ENCODE peak calls at places on chromosomes 7 and 10, in five cellular contexts. X is kidney, M is uterus, P is AG09309, O is cardiac muscle cell. D is an unnamed sample.

GRCh38 chr7:70835658-70836057 is 296.3 kb upstream of the GALNT17 start:
- DNase-seq in X (no peak), P (no peak), M (no peak), O (no peak), D (no peak)

GRCh38 chr10:79314761-79315601 is 32.3 kb upstream of the PPIF start:
- DNase-seq in M (peak; percentile 20), X (no peak), O (no peak), P (no peak), D (no peak)

GRCh38 chr10:625335-625699 is 64.2 kb downstream of the DIP2C start:
- DNase-seq in X (peak; percentile 88), M (no peak), O (peak; percentile 15), P (no peak), D (no peak)

GRCh38 chr7:76317782-76318487 is 15.5 kb downstream of the HSPB1 start:
- DNase-seq in P (peak; percentile 83), O (peak; percentile 98), M (peak; percentile 97), X (peak; percentile 99), D (peak; percentile 97)

GRCh38 chr7:120170849-120171248 is 102.1 kb upstream of the KCND2 start:
- DNase-seq in O (no peak), X (no peak), P (no peak), M (peak; percentile 28), D (peak; percentile 40)

GRCh38 chr10:103612462-103613365 is 119.2 kb downstream of the NEURL1 start:
- DNase-seq in P (peak; percentile 35), O (no peak), M (no peak), X (no peak), D (peak; percentile 81)

GRCh38 chr10:29784175-29784773 is 149.5 kb upstream of the SVIL start:
- DNase-seq in M (peak; percentile 84), X (peak; percentile 73), P (peak; percentile 97), O (no peak), D (peak; percentile 99)

GRCh38 chr10:84681781-84682180 is 353.4 kb downstream of the CCSER2 start:
- DNase-seq in M (no peak), O (no peak), P (no peak), X (no peak), D (no peak)

GRCh38 chr10:75038335-75038734 is 73.1 kb upstream of the SAMD8 start:
- DNase-seq in M (peak; percentile 71), X (no peak), O (peak; percentile 29), P (no peak), D (peak; percentile 56)

GRCh38 chr7:11911900-11912299 is 79.9 kb upstream of the THSD7A start:
- DNase-seq in X (no peak), O (no peak), P (no peak), M (no peak), D (no peak)

GRCh38 chr7:139727151-139727705 is 50.6 kb downstream of the HIPK2 start:
- DNase-seq in M (peak; percentile 20), P (peak; percentile 18), X (no peak), O (no peak), D (peak; percentile 64)

GRCh38 chr7:116340201-116340847 is 130.0 kb downstream of the TES start:
- DNase-seq in X (no peak), O (no peak), M (no peak), P (no peak), D (peak; percentile 37)

GRCh38 chr10:87819274-87819585 is 1.2 kb upstream of the ATAD1 start:
- DNase-seq in P (no peak), M (no peak), X (no peak), O (no peak), D (no peak)

GRCh38 chr7:23654508-23654907 is 25.5 kb upstream of the FAM221A start:
- DNase-seq in O (no peak), P (no peak), M (no peak), X (no peak), D (peak; percentile 23)
- TF ChIP-seq CTCF in O (peak; percentile 48), P (peak; percentile 42), M (no peak), X (peak; percentile 18), D (peak; percentile 41)

GRCh38 chr7:101669307-101669706 is 40.2 kb upstream of the MYL10 start:
- DNase-seq in P (no peak), M (no peak), O (no peak), X (no peak), D (no peak)

GRCh38 chr7:101673951-101674350 is 44.9 kb upstream of the MYL10 start:
- DNase-seq in X (no peak), O (no peak), M (no peak), P (no peak), D (no peak)

GRCh38 chr7:101673315-101673714 is 44.2 kb upstream of the MYL10 start:
- DNase-seq in X (no peak), P (no peak), O (no peak), M (no peak), D (no peak)

GRCh38 chr7:101674439-101674838 is 45.3 kb upstream of the MYL10 start:
- DNase-seq in X (no peak), P (no peak), O (no peak), M (no peak), D (no peak)

GRCh38 chr7:101671783-101672356 is 42.8 kb upstream of the MYL10 start:
- DNase-seq in X (no peak), O (no peak), P (no peak), M (no peak), D (peak; percentile 64)
- H3K4me3 ChIP-seq in X (no peak overlapping the region), O (no peak overlapping the region), P (no peak overlapping the region), M (no peak overlapping the region), D (no peak overlapping the region)

DNA sequence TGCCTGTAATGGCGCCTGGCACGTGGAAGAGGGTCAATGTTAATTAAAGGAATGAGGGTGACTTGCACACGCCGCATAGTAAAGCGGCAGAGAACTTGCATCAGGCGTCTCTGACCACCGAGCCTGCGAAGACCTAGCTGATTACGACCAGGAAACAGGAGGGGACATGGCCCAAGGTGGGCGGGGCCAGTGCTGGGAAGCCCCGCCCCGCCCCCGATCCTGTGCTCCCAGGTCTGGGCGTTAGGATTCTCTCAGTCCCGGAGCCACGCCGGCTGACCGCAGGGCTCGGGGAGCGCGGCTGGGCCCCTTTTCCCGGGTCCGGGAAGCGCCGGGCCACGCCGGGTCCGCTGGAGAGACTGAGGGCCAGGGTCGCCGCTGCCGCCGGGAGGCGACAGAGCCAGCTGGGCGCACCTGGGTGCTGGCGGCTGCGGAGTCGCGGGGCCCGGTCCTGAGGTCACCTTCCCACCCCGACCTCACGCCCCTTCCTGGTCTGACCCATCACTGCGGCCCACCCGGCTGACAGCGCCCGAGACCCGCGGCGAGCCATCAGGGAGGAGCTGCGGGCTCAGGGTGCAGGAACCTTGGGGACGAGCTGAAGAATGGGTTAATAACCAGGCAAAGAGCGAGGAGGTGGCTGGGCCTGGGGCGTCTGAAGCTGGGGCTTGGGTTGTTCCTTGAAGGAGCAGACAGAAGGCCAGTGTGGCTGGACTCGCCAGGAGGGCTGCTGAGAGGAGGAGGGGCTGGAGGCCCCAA is 23.0 kb upstream of the GRID1 start:
- DNase-seq in O (peak; percentile 79), P (no peak), X (peak; percentile 83), M (no peak), D (peak; percentile 41)
- TF ChIP-seq CTCF in O (no peak), P (no peak), X (no peak), M (no peak), D (no peak)

GRCh38 chr7:158308001-158308400 is 279.6 kb downstream of the PTPRN2 start:
- DNase-seq in O (no peak), P (no peak), M (no peak), X (no peak), D (no peak)
- H3K4me3 ChIP-seq in O (no peak overlapping the region), P (no peak overlapping the region), M (no peak overlapping the region), X (no peak overlapping the region), D (no peak overlapping the region)

GRCh38 chr10:91495402-91495801 is 85.3 kb downstream of the HECTD2 start:
- DNase-seq in P (no peak), M (no peak), O (no peak), X (no peak), D (no peak)

GRCh38 chr10:91487914-91488577 is 77.9 kb downstream of the HECTD2 start:
- DNase-seq in M (no peak), P (no peak), O (no peak), X (no peak), D (no peak)

DNA sequence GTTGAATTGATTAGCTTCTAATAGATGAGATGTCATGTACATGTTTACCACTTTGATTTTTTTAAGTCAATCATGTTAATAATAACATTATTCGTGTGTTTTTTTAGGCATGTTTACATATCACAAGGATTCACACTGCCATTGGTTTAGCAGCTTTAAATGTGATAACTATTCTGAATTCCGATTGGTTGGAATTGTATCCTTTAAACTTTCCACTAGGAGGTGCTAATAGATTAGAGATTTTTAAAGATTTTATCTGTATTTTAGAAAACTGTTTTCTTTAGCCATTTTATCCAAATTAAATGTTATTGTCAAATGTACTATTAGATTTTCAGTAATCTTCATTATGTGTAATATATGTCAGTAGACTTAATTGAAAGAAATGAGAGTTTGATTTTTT is 83.2 kb downstream of the HECTD2 start:
- DNase-seq in X (no peak), P (peak; percentile 24), M (no peak), O (peak; percentile 19), D (peak; percentile 70)
- TF ChIP-seq CTCF in X (peak; percentile 29), P (peak; percentile 26), M (peak; percentile 53), O (peak; percentile 30), D (peak; percentile 41)